ENCODE peak calls at places on chromosomes 13 and 19, in five cellular contexts. S, E, H, L and M are unnamed samples.

GRCh38 chr13:33918199-33918932 is 100.4 kb downstream of the RFC3 start:
- DNase-seq in L (peak), E (no peak), H (peak), S (peak), M (no peak)

GRCh38 chr19:16585808-16586476 is 13.7 kb upstream of the SLC35E1 start:
- DNase-seq in E (peak), H (no peak), L (no peak), S (no peak), M (no peak)

GRCh38 chr19:3146677-3147100 is 10.9 kb downstream of the GNA15 start:
- DNase-seq in H (no peak), L (no peak), E (peak), S (peak), M (no peak)

GRCh38 chr19:29841559-29842367 is 30.0 kb downstream of the CCNE1 start:
- DNase-seq in S (peak), E (no peak), L (no peak), H (no peak), M (no peak)

GRCh38 chr19:3387645-3388589 is 21.5 kb downstream of the NFIC start:
- DNase-seq in S (peak), E (no peak), H (no peak), L (peak), M (no peak)

GRCh38 chr13:44373601-44374347 is at the start of gene SERP2:
- DNase-seq in S (peak), E (peak), L (no peak), H (no peak), M (no peak)

GRCh38 chr19:16943942-16944625 is 55.3 kb downstream of the F2RL3 start:
- DNase-seq in E (no peak), L (no peak), H (no peak), S (no peak), M (no peak)

GRCh38 chr13:40402931-40403412 is 263.5 kb downstream of the FOXO1 start:
- DNase-seq in H (peak), L (no peak), S (peak), E (no peak), M (no peak)

GRCh38 chr13:75636339-75637095 is 387 bp downstream of the LMO7 start:
- DNase-seq in E (peak), L (peak), S (peak), H (no peak), M (peak)

GRCh38 chr13:30222253-30222652 is 85.1 kb downstream of the KATNAL1 start:
- DNase-seq in S (no peak), L (no peak), H (no peak), E (no peak), M (no peak)

GRCh38 chr13:52414963-52415362 is 9.0 kb upstream of the THSD1 start:
- DNase-seq in S (peak), L (no peak), H (no peak), E (no peak), M (no peak)

GRCh38 chr13:112931028-112931934 is 37.7 kb upstream of the MCF2L start:
- DNase-seq in E (no peak), L (peak), H (peak), S (peak), M (no peak)

GRCh38 chr19:801030-801860 is 4.0 kb downstream of the PTBP1 start:
- DNase-seq in H (no peak), E (no peak), L (no peak), S (peak), M (no peak)

GRCh38 chr13:50644081-50644871 is 199.2 kb downstream of the DLEU7 start:
- DNase-seq in S (no peak), L (no peak), E (no peak), H (no peak), M (no peak)

GRCh38 chr13:25300861-25301346 is 521 bp upstream of the NUP58 start:
- DNase-seq in S (peak), H (no peak), E (no peak), L (no peak), M (no peak)

GRCh38 chr19:34985249-34986022 is 14.7 kb upstream of the GRAMD1A start:
- DNase-seq in L (no peak), E (no peak), S (peak), H (no peak), M (no peak)